ENCODE peak calls at places on chromosomes 1 and 21, in six cellular contexts. Y is sigmoid colon, J is transverse colon, F is A549, A is prostate gland, B is ovary. C is an unnamed sample.

GRCh38 chr21:44345495-44345894 is 6.3 kb upstream of the CFAP410 start:
- DNase-seq in Y (no peak), J (no peak), F (no peak), A (no peak), B (no peak), C (no peak)

GRCh38 chr1:192167941-192168685 is 9.9 kb downstream of the RGS18 start:
- DNase-seq in Y (no peak), J (no peak), F (no peak), A (no peak), B (no peak), C (no peak)

GRCh38 chr1:195763907-195764183 is 844.4 kb downstream of the KCNT2 start:
- DNase-seq in Y (no peak), J (no peak), F (no peak), A (no peak), B (no peak), C (no peak)

GRCh38 chr1:22869325-22869724 is 103.3 kb downstream of the LACTBL1 start:
- DNase-seq in Y (no peak), J (no peak), F (no peak), A (no peak), B (no peak), C (no peak)

GRCh38 chr1:208757846-208758245 is 513.7 kb upstream of the PLXNA2 start:
- DNase-seq in Y (no peak), J (no peak), F (no peak), A (no peak), B (no peak), C (no peak)

GRCh38 chr1:39102537-39103320 is 76.6 kb downstream of the NDUFS5 start:
- DNase-seq in Y (no peak), J (peak; percentile 30), F (peak; percentile 67), A (peak; percentile 41), B (no peak), C (no peak)

GRCh38 chr21:46066843-46067331 is 31.0 kb upstream of the COL6A2 start:
- DNase-seq in Y (peak; percentile 87), J (no peak), F (no peak), A (no peak), B (peak; percentile 83), C (peak; percentile 49)

GRCh38 chr1:150813028-150813707 is 5.1 kb upstream of the CTSK start:
- DNase-seq in Y (peak; percentile 74), J (peak; percentile 80), F (peak; percentile 75), A (peak; percentile 72), B (peak; percentile 68), C (peak; percentile 79)

GRCh38 chr1:85200367-85200869 is 398 bp downstream of the SYDE2 start:
- DNase-seq in Y (peak; percentile 77), J (peak; percentile 46), F (peak; percentile 28), A (peak; percentile 38), B (no peak), C (peak; percentile 26)

GRCh38 chr1:188514917-188515316 is 1686.2 kb downstream of the PLA2G4A start:
- DNase-seq in Y (no peak), J (no peak), F (no peak), A (no peak), B (no peak), C (no peak)

GRCh38 chr1:227911376-227911775 is 36.4 kb downstream of the WNT9A start:
- DNase-seq in Y (no peak), J (no peak), F (no peak), A (no peak), B (no peak), C (no peak)

GRCh38 chr21:7917729-7918128 is 2603.7 kb upstream of the TPTE start:
- DNase-seq in Y (no peak), J (no peak), F (no peak), A (no peak), B (no peak), C (no peak)

GRCh38 chr1:156440689-156441437 is 59.7 kb downstream of the MEF2D start:
- DNase-seq in Y (no peak), J (no peak), F (no peak), A (no peak), B (no peak), C (no peak)

DNA sequence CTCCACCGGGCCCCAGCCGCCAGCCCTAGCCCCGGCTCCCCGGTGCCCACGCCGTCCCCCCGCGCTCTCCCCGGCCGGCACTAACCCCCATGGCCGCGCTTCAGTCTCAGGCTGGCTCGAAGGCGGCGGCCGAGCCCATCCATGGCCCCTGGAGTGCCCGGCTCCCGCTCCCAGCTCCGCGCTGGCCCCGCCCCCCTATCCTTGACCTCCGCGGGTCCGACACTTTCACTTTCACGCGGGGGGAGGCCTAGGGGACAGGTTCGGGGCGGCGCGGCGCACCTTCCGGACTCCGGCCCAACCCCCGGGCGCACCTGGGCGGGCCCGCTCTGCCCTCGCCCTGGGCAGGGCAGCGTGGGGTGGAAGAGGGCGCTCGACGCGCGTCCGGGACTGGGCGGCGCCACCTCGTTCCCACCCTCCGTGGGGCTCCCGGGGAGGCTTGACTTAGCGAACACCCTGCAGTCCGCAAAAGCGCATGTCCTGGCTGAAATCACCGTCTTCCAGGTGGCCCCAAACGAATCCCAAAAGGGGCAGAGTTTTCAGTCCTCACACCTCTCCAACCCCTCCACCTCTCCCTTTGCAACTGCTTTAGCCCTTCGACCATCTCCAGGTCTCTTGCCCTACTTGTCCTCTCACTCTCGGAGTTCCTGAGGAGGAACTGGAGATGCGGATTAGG is 3.9 kb upstream of the DENND2D start:
- DNase-seq in Y (no peak), J (peak; percentile 92), F (peak; percentile 10), A (peak; percentile 55), B (peak; percentile 61), C (peak; percentile 83)
- H3K27ac ChIP-seq in Y (peak overlapping the region; percentile 75), J (peak overlapping the region; percentile 92), F (peak overlapping the region; percentile 65), A (peak overlapping the region; percentile 89), B (no peak overlapping the region), C (peak overlapping the region; percentile 96)

DNA sequence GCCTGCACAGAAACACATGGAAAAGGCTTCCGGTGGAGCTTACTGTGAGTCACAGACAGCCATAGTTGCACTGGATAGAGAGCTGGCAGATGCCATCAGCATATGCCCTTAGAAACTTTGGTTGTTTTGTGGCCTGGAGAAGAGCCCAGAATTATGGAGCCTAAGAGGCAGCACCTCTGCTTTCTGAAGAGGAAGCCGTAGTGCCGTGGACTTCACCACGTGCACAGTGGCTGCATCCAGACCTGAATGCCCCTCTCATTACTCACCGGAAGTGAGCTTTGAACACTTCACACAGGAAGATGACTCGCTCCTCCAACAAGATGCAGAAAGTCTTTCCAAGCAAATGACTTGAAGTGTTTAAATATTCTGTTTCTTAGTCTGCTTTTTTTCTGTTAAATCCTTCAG is 28.4 kb downstream of the JUN start:
- DNase-seq in Y (peak; percentile 90), J (peak; percentile 51), F (peak; percentile 76), A (peak; percentile 52), B (peak; percentile 50), C (peak; percentile 38)
- TF ChIP-seq POLR2A in Y (no peak), J (no peak), F (no peak), A (no peak), B (no peak), C (no peak)

GRCh38 chr1:172447641-172448040 is 3.8 kb upstream of the PIGC start:
- DNase-seq in Y (no peak), J (no peak), F (no peak), A (peak; percentile 50), B (no peak), C (no peak)
- H3K27ac ChIP-seq in Y (no peak overlapping the region), J (no peak overlapping the region), F (peak overlapping the region; percentile 77), A (no peak overlapping the region), B (no peak overlapping the region), C (no peak overlapping the region)

DNA sequence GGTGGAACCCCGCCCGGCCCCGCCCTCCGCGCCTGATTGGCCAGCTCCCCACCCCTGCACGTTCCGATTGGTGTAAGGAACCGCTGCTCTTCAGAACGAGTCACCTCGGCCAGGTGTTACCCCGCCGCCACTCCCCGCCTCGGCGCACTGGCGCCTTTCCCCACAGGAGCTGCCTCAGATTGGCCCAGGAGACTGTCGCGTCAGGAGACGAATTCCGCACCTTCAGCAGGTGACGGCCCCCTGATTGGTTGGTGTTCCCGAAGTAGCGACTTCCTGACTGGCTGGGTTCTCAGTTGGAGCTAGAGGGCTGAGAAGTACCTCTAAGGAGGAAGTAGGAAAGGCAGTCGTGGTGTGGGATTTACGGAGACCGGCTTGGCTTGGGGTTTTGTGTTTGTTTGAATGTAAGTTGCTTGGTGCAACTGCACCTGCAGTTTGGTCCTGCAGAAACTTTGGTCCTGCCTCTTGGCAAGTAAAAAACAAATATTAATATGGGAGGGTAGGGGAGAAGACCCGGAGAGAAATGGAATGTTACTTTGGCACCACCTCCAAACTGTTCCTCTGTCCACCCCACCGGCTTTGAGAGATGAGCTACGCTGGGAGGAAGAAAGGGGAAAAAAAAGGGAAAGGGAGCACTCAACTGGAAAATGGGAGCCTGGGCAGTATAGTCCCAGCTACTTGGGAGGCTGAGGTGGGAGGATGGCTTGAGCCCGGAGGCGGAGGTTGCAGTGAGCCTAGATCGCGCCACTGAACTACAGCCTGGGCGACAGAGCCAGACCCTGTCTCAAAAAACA is 411 bp upstream of the F11R start:
- DNase-seq in Y (peak; percentile 75), J (peak; percentile 97), F (peak; percentile 92), A (peak; percentile 99), B (peak; percentile 86), C (peak; percentile 98)
- TF ChIP-seq POLR2A in Y (peak; percentile 64), J (peak; percentile 98), F (peak; percentile 50), A (peak; percentile 75), B (no peak), C (no peak)

GRCh38 chr1:236018885-236019453 is 45.9 kb downstream of the NID1 start:
- DNase-seq in Y (peak; percentile 98), J (peak; percentile 62), F (no peak), A (no peak), B (peak; percentile 87), C (peak; percentile 50)
- H3K27ac ChIP-seq in Y (peak overlapping the region; percentile 83), J (peak overlapping the region; percentile 67), F (no peak overlapping the region), A (peak overlapping the region; percentile 72), B (peak overlapping the region; percentile 81), C (peak overlapping the region; percentile 80)

GRCh38 chr1:154405762-154406571 is 824 bp downstream of the IL6R start:
- DNase-seq in Y (peak; percentile 94), J (peak; percentile 76), F (peak; percentile 66), A (peak; percentile 77), B (peak; percentile 82), C (peak; percentile 77)

GRCh38 chr1:154404511-154404931 is 622 bp upstream of the IL6R start:
- DNase-seq in Y (peak; percentile 69), J (no peak), F (no peak), A (no peak), B (no peak), C (no peak)

GRCh38 chr1:154406572-154406879 is 1.4 kb downstream of the IL6R start:
- DNase-seq in Y (no peak), J (no peak), F (no peak), A (no peak), B (no peak), C (no peak)

GRCh38 chr1:154403983-154404382 is 1.2 kb upstream of the IL6R start:
- DNase-seq in Y (peak; percentile 21), J (no peak), F (no peak), A (no peak), B (no peak), C (no peak)

DNA sequence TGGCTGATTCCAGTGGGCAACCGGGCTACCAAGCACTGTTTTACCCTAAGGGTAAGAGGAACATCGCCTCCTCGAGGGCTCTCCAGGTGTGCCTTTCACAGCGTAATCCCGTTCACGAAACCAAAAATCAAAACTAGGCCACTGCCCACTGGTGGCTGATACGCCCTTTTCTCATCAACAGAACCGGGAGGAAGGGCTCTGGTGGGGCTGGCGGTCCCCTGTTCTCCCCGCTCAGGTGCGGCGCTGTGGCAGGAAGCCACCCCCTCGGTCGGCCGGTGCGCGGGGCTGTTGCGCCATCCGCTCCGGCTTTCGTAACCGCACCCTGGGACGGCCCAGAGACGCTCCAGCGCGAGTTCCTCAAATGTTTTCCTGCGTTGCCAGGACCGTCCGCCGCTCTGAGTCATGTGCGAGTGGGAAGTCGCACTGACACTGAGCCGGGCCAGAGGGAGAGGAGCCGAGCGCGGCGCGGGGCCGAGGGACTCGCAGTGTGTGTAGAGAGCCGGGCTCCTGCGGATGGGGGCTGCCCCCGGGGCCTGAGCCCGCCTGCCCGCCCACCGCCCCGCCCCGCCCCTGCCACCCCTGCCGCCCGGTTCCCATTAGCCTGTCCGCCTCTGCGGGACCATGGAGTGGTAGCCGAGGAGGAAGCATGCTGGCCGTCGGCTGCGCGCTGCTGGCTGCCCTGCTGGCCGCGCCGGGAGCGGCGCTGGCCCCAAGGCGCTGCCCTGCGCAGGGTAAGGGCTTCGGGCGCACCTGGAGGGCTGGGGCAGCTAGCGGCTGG is at the start of gene IL6R:
- DNase-seq in Y (peak; percentile 99), J (peak; percentile 94), F (peak; percentile 88), A (peak; percentile 94), B (peak; percentile 91), C (peak; percentile 91)
- TF ChIP-seq POLR2A in Y (peak; percentile 57), J (peak; percentile 84), F (peak; percentile 46), A (peak; percentile 87), B (peak; percentile 90), C (no peak)

C was measured in stomach.